ENCODE peak calls at places on chromosomes 3 and 15, in five cellular contexts. W, Z, U, M and I are unnamed samples.

GRCh38 chr3:31836397-31837075 is 144.5 kb downstream of the OSBPL10 start:
- DNase-seq in W (no peak), Z (no peak), U (no peak), M (no peak), I (no peak)

GRCh38 chr15:89898628-89899302 is 5.0 kb upstream of the AP3S2 start:
- DNase-seq in W (no peak), Z (no peak), U (peak), M (peak), I (no peak)

GRCh38 chr3:30357897-30358296 is 248.5 kb upstream of the TGFBR2 start:
- DNase-seq in W (no peak), Z (no peak), U (peak), M (no peak), I (no peak)

GRCh38 chr3:138188013-138188352 is 882 bp downstream of the ARMC8 start:
- DNase-seq in W (no peak), Z (no peak), U (peak), M (peak), I (no peak)

GRCh38 chr3:198080521-198081384 is 120.7 kb downstream of the LMLN start:
- DNase-seq in W (peak), Z (peak), U (peak), M (peak), I (no peak)

GRCh38 chr15:82670699-82671098 is 23.5 kb upstream of the CPEB1 start:
- DNase-seq in W (no peak), Z (no peak), U (no peak), M (no peak), I (no peak)

GRCh38 chr15:90664650-90665287 is 52.4 kb upstream of the BLM start:
- DNase-seq in W (no peak), Z (peak), U (peak), M (peak), I (no peak)

GRCh38 chr3:66603161-66603611 is 102.4 kb upstream of the LRIG1 start:
- DNase-seq in W (no peak), Z (no peak), U (no peak), M (no peak), I (no peak)

GRCh38 chr3:143507735-143508580 is 340.3 kb downstream of the SLC9A9 start:
- DNase-seq in W (no peak), Z (no peak), U (peak), M (peak), I (no peak)

GRCh38 chr3:65182682-65183081 is 494.9 kb upstream of the ADAMTS9 start:
- DNase-seq in W (no peak), Z (no peak), U (no peak), M (no peak), I (no peak)

GRCh38 chr15:60426870-60427528 is 29.2 kb upstream of the ANXA2 start:
- DNase-seq in W (no peak), Z (no peak), U (peak), M (peak), I (no peak)

GRCh38 chr15:31277335-31278055 is 49.1 kb upstream of the KLF13 start:
- DNase-seq in W (no peak), Z (no peak), U (no peak), M (no peak), I (no peak)

GRCh38 chr3:27900316-27900715 is 178.2 kb upstream of the EOMES start:
- DNase-seq in W (no peak), Z (no peak), U (no peak), M (no peak), I (no peak)

GRCh38 chr3:195003006-195003892 is 267.7 kb downstream of the XXYLT1 start:
- DNase-seq in W (no peak), Z (peak), U (peak), M (no peak), I (peak)

GRCh38 chr15:95468820-95469219 is 861.7 kb upstream of the NR2F2 start:
- DNase-seq in W (no peak), Z (no peak), U (no peak), M (no peak), I (no peak)

GRCh38 chr15:92879949-92880725 is 20.0 kb upstream of the CHD2 start:
- DNase-seq in W (no peak), Z (no peak), U (no peak), M (no peak), I (no peak)

GRCh38 chr3:19029837-19030835 is 118.2 kb upstream of the KCNH8 start:
- DNase-seq in W (no peak), Z (no peak), U (no peak), M (no peak), I (no peak)

GRCh38 chr15:50128266-50128665 is 9.2 kb upstream of the ATP8B4 start:
- DNase-seq in W (peak), Z (peak), U (peak), M (no peak), I (peak)

GRCh38 chr3:121918779-121919483 is 24.7 kb downstream of the SLC15A2 start:
- DNase-seq in W (no peak), Z (no peak), U (no peak), M (peak), I (no peak)

GRCh38 chr15:66508293-66508883 is 3.3 kb downstream of the ZWILCH start:
- DNase-seq in W (no peak), Z (no peak), U (no peak), M (no peak), I (no peak)

GRCh38 chr15:98904466-98905048 is 103.0 kb downstream of the PGPEP1L start:
- DNase-seq in W (peak), Z (no peak), U (peak), M (peak), I (peak)

GRCh38 chr3:13877911-13878710 is 1.8 kb downstream of the WNT7A start:
- DNase-seq in W (no peak), Z (no peak), U (no peak), M (no peak), I (no peak)

GRCh38 chr3:140022061-140022781 is 87.2 kb downstream of the CLSTN2 start:
- DNase-seq in W (peak), Z (peak), U (no peak), M (no peak), I (peak)

GRCh38 chr3:46667061-46667621 is 26.3 kb downstream of the ALS2CL start:
- DNase-seq in W (no peak), Z (no peak), U (no peak), M (no peak), I (no peak)

GRCh38 chr3:170740726-170741591 is 129.0 kb downstream of the RPL22L1 start:
- DNase-seq in W (peak), Z (peak), U (peak), M (peak), I (peak)

GRCh38 chr3:8416965-8417364 is 84.7 kb upstream of the LMCD1 start:
- DNase-seq in W (no peak), Z (no peak), U (peak), M (peak), I (no peak)

GRCh38 chr3:194879126-194879887 is 193.6 kb downstream of the FAM43A start:
- DNase-seq in W (no peak), Z (no peak), U (no peak), M (no peak), I (no peak)

GRCh38 chr3:97687734-97688133 is 76.8 kb upstream of the ARL6 start:
- DNase-seq in W (no peak), Z (no peak), U (no peak), M (no peak), I (no peak)

GRCh38 chr15:88982304-88982945 is 69.2 kb upstream of the MFGE8 start:
- DNase-seq in W (no peak), Z (peak), U (peak), M (peak), I (no peak)

GRCh38 chr3:157589168-157589567 is 86.0 kb upstream of the VEPH1 start:
- DNase-seq in W (no peak), Z (no peak), U (no peak), M (no peak), I (no peak)

GRCh38 chr3:172373912-172374311 is 74.3 kb downstream of the GHSR start:
- DNase-seq in W (no peak), Z (no peak), U (no peak), M (no peak), I (no peak)